ENCODE peak calls at places on chromosomes 16 and 17, in four cellular contexts. One of them, this sample, is unnamed.

GRCh38 chr17:65545708-65546523 is 15.5 kb downstream of the AXIN2 start:
- DNase-seq in HepG2: no peak
- DNase-seq in K562: no peak
- DNase-seq in GM12878: no peak
- DNase-seq in this sample: no peak

GRCh38 chr16:50096791-50097190 is 31.0 kb downstream of the HEATR3 start:
- DNase-seq in HepG2: no peak
- DNase-seq in GM12878: no peak
- DNase-seq in K562: no peak
- DNase-seq in this sample: no peak

GRCh38 chr17:42386784-42387183 is 1.5 kb downstream of the STAT3 start:
- DNase-seq in HepG2: no peak
- DNase-seq in GM12878: no peak
- DNase-seq in K562: no peak
- DNase-seq in this sample: no peak

GRCh38 chr17:63881935-63882601 is at the start of gene GH2:
- DNase-seq in GM12878: no peak
- DNase-seq in HepG2: peak; percentile 29
- DNase-seq in K562: peak; percentile 89
- DNase-seq in this sample: peak; percentile 39

GRCh38 chr16:17448640-17449638 is 21.8 kb downstream of the XYLT1 start:
- DNase-seq in K562: no peak
- DNase-seq in HepG2: no peak
- DNase-seq in GM12878: no peak
- DNase-seq in this sample: no peak

GRCh38 chr17:31556969-31557620 is 165.6 kb downstream of the RAB11FIP4 start:
- DNase-seq in K562: no peak
- DNase-seq in HepG2: no peak
- DNase-seq in GM12878: no peak
- DNase-seq in this sample: no peak

GRCh38 chr16:2196162-2196980 is at the start of gene CASKIN1:
- DNase-seq in GM12878: no peak
- DNase-seq in HepG2: no peak
- DNase-seq in K562: peak; percentile 88
- DNase-seq in this sample: no peak

GRCh38 chr17:20095366-20096080 is 86.4 kb downstream of the SPECC1 start:
- DNase-seq in HepG2: peak; percentile 43
- DNase-seq in K562: no peak
- DNase-seq in GM12878: no peak
- DNase-seq in this sample: peak; percentile 27

GRCh38 chr16:71894229-71894920 is 956 bp upstream of the IST1 start:
- DNase-seq in GM12878: no peak
- DNase-seq in K562: no peak
- DNase-seq in HepG2: peak; percentile 56
- DNase-seq in this sample: peak; percentile 77

GRCh38 chr16:57150682-57151330 is 35.0 kb downstream of the PSME3IP1 start:
- DNase-seq in K562: no peak
- DNase-seq in HepG2: no peak
- DNase-seq in GM12878: no peak
- DNase-seq in this sample: no peak

GRCh38 chr16:79994413-79994812 is 393.9 kb upstream of the MAF start:
- DNase-seq in K562: no peak
- DNase-seq in HepG2: no peak
- DNase-seq in GM12878: no peak
- DNase-seq in this sample: no peak

GRCh38 chr16:76483510-76483909 is 206.3 kb downstream of the CNTNAP4 start:
- DNase-seq in HepG2: no peak
- DNase-seq in GM12878: no peak
- DNase-seq in K562: no peak
- DNase-seq in this sample: no peak

GRCh38 chr16:23835390-23836077 is at the start of gene PRKCB:
- DNase-seq in K562: peak; percentile 96
- DNase-seq in HepG2: no peak
- DNase-seq in GM12878: no peak
- DNase-seq in this sample: peak; percentile 32

GRCh38 chr16:566475-567361 is at the start of gene NHLRC4:
- DNase-seq in HepG2: peak; percentile 50
- DNase-seq in K562: peak; percentile 74
- DNase-seq in GM12878: no peak
- DNase-seq in this sample: peak; percentile 65

GRCh38 chr16:30458561-30459394 is 13.1 kb upstream of the SEPHS2 start:
- DNase-seq in K562: no peak
- DNase-seq in HepG2: peak; percentile 63
- DNase-seq in GM12878: peak; percentile 97
- DNase-seq in this sample: no peak

GRCh38 chr17:8881606-8882005 is 14.1 kb upstream of the PIK3R6 start:
- DNase-seq in GM12878: no peak
- DNase-seq in HepG2: no peak
- DNase-seq in K562: no peak
- DNase-seq in this sample: no peak

GRCh38 chr17:34895388-34895787 is 65.9 kb downstream of the CCT6B start:
- DNase-seq in GM12878: no peak
- DNase-seq in K562: no peak
- DNase-seq in HepG2: no peak
- DNase-seq in this sample: no peak

GRCh38 chr17:50596191-50597037 is 35.9 kb downstream of the CACNA1G start:
- DNase-seq in HepG2: no peak
- DNase-seq in K562: peak; percentile 71
- DNase-seq in GM12878: no peak
- DNase-seq in this sample: no peak

GRCh38 chr16:798666-799065 is 1.9 kb downstream of the GNG13 start:
- DNase-seq in K562: no peak
- DNase-seq in GM12878: no peak
- DNase-seq in HepG2: no peak
- DNase-seq in this sample: no peak

GRCh38 chr17:45230787-45231480 is 9.2 kb downstream of the FMNL1 start:
- DNase-seq in GM12878: no peak
- DNase-seq in K562: no peak
- DNase-seq in HepG2: no peak
- DNase-seq in this sample: no peak

GRCh38 chr17:31807846-31808245 is 51.2 kb downstream of the COPRS start:
- DNase-seq in K562: no peak
- DNase-seq in HepG2: no peak
- DNase-seq in GM12878: no peak
- DNase-seq in this sample: no peak

GRCh38 chr17:71208111-71208704 is 912.6 kb upstream of the SOX9 start:
- DNase-seq in K562: no peak
- DNase-seq in GM12878: no peak
- DNase-seq in HepG2: no peak
- DNase-seq in this sample: no peak

GRCh38 chr17:82846061-82846691 is 6.4 kb upstream of the ZNF750 start:
- DNase-seq in K562: no peak
- DNase-seq in HepG2: no peak
- DNase-seq in GM12878: no peak
- DNase-seq in this sample: peak; percentile 72
- H3K9ac ChIP-seq in K562: no peak overlapping the region
- H3K9ac ChIP-seq in HepG2: no peak overlapping the region
- H3K9ac ChIP-seq in GM12878: no peak overlapping the region
- H3K9ac ChIP-seq in this sample: peak overlapping the region; percentile 87

DNA sequence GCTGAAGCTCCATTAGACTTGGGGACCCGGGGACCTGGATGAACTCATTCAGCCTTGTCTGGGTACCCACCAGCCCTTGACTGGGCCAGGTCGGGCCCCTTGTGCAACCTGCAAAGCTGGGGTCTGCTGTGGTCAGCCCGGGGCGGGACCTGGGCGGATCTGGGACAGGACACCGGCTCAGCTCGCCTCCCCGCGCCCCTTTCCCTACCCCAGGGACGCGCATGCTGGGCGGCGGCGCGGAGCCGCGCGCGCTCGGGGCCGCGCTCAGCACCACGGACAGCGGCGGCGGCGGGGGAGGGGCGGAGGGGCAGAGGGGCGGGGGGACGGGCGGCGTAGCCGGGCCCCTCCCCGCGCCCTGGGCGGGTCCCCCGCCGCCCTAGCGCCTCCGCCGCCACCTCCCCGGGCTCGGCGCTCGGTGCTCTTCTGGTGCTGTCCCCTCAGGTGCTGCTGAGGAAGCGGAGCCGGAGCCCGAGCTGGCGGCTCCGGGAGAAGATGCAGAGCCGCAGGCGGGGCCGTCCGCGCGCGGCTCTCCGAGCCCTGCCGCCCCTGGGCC is 7.4 kb downstream of the ACD start:
- DNase-seq in HepG2: no peak
- DNase-seq in K562: peak; percentile 97
- DNase-seq in GM12878: no peak
- DNase-seq in this sample: no peak
- TF ChIP-seq MYC in HepG2: no peak
- TF ChIP-seq MYC in K562: no peak
- TF ChIP-seq MYC in GM12878: no peak
- TF ChIP-seq MYC in this sample: no peak

DNA sequence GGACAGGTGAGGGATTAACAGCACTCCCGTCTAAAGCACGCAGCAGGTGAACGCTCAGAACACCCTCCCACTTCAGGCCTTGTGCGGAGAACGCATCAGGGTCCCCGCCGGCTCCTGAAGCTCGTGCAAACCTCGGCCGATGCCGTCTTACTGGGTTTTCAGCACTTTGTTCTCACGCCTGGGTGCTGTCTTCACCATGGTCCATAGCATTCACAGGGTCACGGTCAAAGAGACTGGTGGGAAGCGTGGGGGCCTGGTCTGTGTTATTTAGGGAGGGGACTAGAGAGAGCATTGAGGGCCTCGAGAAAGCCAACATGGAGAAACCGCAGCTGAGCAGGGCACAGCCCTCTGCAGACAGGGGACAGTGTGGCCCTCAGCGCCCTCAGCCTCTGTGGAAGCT is 26.6 kb downstream of the CIBAR2 start:
- DNase-seq in K562: no peak
- DNase-seq in GM12878: no peak
- DNase-seq in HepG2: no peak
- DNase-seq in this sample: no peak
- H3K9ac ChIP-seq in K562: no peak overlapping the region
- H3K9ac ChIP-seq in GM12878: no peak overlapping the region
- H3K9ac ChIP-seq in HepG2: no peak overlapping the region
- H3K9ac ChIP-seq in this sample: no peak overlapping the region

DNA sequence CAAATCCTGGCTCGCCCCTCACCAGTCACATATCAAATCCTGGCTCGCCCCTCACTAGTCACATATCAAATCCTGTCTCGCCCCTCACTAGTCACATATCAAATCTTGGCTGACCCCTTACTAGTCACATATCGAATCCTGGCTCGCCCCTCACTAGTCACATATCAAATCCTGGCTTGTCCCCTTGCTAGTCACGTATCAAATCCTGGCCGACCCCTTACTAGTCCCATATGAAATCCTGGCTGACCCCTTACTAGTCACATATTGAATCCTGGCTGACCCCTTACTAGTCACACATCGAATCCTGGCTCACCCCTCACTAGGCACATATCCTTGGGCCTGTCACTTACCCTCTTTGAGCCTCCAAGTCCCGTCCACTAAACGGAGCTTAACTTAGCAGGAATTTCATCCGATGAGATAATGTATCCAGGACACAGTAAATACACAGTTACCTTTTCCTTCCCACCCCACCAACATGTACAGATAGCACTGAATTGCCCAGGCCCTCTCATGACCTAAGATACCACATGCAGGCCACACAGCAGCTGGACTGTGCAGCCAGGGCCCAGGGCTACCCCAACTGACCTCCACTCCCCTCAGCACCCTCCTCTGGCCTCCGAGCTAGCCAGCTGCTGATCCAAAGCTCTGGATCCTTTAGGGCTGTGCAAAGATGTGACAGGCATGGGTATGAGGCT is 157.8 kb upstream of the RPH3AL start:
- DNase-seq in K562: no peak
- DNase-seq in GM12878: no peak
- DNase-seq in HepG2: no peak
- DNase-seq in this sample: peak; percentile 31
- TF ChIP-seq MYC in K562: no peak
- TF ChIP-seq MYC in GM12878: no peak
- TF ChIP-seq MYC in HepG2: no peak
- TF ChIP-seq MYC in this sample: no peak

GRCh38 chr16:85486256-85486915 is 126.7 kb upstream of the GSE1 start:
- DNase-seq in GM12878: no peak
- DNase-seq in K562: no peak
- DNase-seq in HepG2: no peak
- DNase-seq in this sample: no peak
- H3K9ac ChIP-seq in GM12878: no peak overlapping the region
- H3K9ac ChIP-seq in K562: no peak overlapping the region
- H3K9ac ChIP-seq in HepG2: no peak overlapping the region
- H3K9ac ChIP-seq in this sample: no peak overlapping the region

DNA sequence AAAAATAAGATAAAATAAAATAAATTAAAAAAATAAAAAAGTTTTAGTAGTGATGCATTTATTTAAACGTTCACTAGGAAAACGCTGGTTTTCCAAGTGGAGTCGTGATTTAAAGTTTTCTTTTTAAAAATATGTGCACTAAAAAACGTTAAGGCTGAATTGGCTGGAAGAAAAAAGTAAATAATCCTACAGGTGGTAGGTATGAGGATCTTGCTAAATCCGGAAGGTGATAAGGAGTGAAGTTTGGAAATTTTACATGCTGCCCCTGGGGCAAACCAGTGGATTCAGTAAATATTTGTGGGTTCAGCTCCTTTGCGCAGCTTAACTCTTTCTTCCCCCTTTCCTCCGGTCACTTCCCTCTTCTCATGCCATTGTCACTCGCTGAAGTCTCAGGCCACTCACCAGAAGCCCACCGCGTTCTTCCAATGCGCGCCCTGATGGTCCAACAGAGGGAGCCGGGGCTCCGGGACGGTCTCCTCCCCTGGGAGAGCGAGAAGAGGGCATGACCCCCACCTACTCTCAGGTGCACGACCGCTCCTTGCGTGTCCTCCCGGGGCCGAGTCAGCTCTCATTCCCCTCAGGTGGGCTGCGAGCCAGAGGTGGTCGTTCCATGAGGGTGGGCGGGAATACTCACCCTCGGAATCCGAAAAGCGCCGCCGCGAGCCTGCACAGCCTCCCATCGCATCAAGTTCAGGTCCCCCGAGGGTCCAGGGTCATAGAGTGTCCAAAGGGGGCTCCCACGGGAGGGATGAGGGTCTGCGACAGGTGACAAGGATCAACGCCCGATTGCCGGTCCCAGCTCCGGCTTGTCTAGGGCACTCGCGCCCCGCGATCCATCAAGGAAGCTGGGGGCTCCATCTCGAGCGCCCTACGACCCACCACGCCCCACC is 549 bp downstream of the CLN3 start:
- DNase-seq in HepG2: peak; percentile 49
- DNase-seq in K562: peak; percentile 75
- DNase-seq in GM12878: no peak
- DNase-seq in this sample: peak; percentile 33
- TF ChIP-seq MYC in HepG2: no peak
- TF ChIP-seq MYC in K562: peak; percentile 70
- TF ChIP-seq MYC in GM12878: no peak
- TF ChIP-seq MYC in this sample: no peak

GRCh38 chr17:48577330-48577945 is 712 bp downstream of the HOXB4 start:
- DNase-seq in GM12878: no peak
- DNase-seq in K562: no peak
- DNase-seq in HepG2: no peak
- DNase-seq in this sample: peak; percentile 40
- H3K9ac ChIP-seq in GM12878: peak overlapping the region; percentile 77
- H3K9ac ChIP-seq in K562: peak overlapping the region; percentile 95
- H3K9ac ChIP-seq in HepG2: no peak overlapping the region
- H3K9ac ChIP-seq in this sample: peak overlapping the region; percentile 74

This sample was measured in endothelial cell of umbilical vein.